ENCODE peak calls at places on chromosomes 3 and 15, in five cellular contexts. C, T, E, O and A are unnamed samples.

GRCh38 chr15:77753238-77753873 is 120.6 kb upstream of the LINGO1 start:
- DNase-seq in O (peak), T (no peak), E (no peak), C (no peak), A (no peak)

GRCh38 chr3:101065962-101066361 is 72.7 kb upstream of the ABI3BP start:
- DNase-seq in T (no peak), O (peak), C (no peak), E (peak), A (no peak)

GRCh38 chr15:96334017-96334704 is 3.7 kb downstream of the NR2F2 start:
- DNase-seq in C (no peak), O (peak), E (no peak), T (no peak), A (no peak)

GRCh38 chr3:25426408-25426807 is 1.7 kb upstream of the RARB start:
- DNase-seq in T (peak), E (no peak), O (peak), C (no peak), A (no peak)

GRCh38 chr3:69005071-69005816 is 8.2 kb downstream of the EOGT start:
- DNase-seq in E (no peak), O (no peak), T (no peak), C (no peak), A (no peak)

GRCh38 chr15:67818464-67818863 is 6.8 kb upstream of the SKOR1 start:
- DNase-seq in C (no peak), T (no peak), O (no peak), E (no peak), A (no peak)

GRCh38 chr3:129226374-129226773 is 23.0 kb upstream of the COPG1 start:
- DNase-seq in C (peak), O (peak), E (peak), T (peak), A (no peak)

GRCh38 chr15:75067123-75067854 is 43.9 kb downstream of the PPCDC start:
- DNase-seq in T (no peak), C (no peak), E (no peak), O (peak), A (peak)

GRCh38 chr15:64749999-64750657 is 25.3 kb downstream of the RBPMS2 start:
- DNase-seq in C (peak), O (no peak), E (no peak), T (peak), A (no peak)

GRCh38 chr15:62107561-62108110 is 40.9 kb downstream of the C2CD4A start:
- DNase-seq in E (no peak), C (no peak), T (no peak), O (no peak), A (no peak)

GRCh38 chr15:38652998-38653397 is 88.4 kb upstream of the RASGRP1 start:
- DNase-seq in O (no peak), T (no peak), E (no peak), C (no peak), A (no peak)

GRCh38 chr3:129001101-129001816 is at the start of gene EFCC1:
- DNase-seq in O (no peak), E (no peak), C (peak), T (peak), A (no peak)

GRCh38 chr3:24498391-24498790 is 3.7 kb upstream of the THRB start:
- DNase-seq in C (no peak), T (no peak), E (no peak), O (no peak), A (no peak)

GRCh38 chr3:13860001-13860400 is 19.9 kb downstream of the WNT7A start:
- DNase-seq in C (no peak), E (no peak), T (no peak), O (no peak), A (no peak)

GRCh38 chr3:55686720-55687254 is 199.7 kb upstream of the WNT5A start:
- DNase-seq in O (peak), T (no peak), C (no peak), E (no peak), A (no peak)

GRCh38 chr3:11642455-11643162 is 1.1 kb downstream of the VGLL4 start:
- DNase-seq in C (peak), T (peak), O (peak), E (peak), A (peak)

GRCh38 chr15:71708052-71708432 is 102.3 kb upstream of the NR2E3 start:
- DNase-seq in C (peak), O (no peak), T (peak), E (no peak), A (no peak)

GRCh38 chr3:44284949-44285348 is 43.3 kb downstream of the TOPAZ1 start:
- DNase-seq in T (no peak), C (no peak), O (no peak), E (no peak), A (no peak)

GRCh38 chr3:18423401-18424212 is 1.5 kb downstream of the SATB1 start:
- DNase-seq in C (peak), O (peak), T (peak), E (no peak), A (no peak)

GRCh38 chr3:16509721-16510619 is 3.5 kb downstream of the RFTN1 start:
- DNase-seq in E (no peak), T (no peak), C (no peak), O (no peak), A (no peak)

GRCh38 chr3:30871720-30872119 is 22.7 kb downstream of the GADL1 start:
- DNase-seq in O (no peak), C (no peak), E (no peak), T (no peak), A (no peak)

GRCh38 chr3:9270704-9271103 is 21.3 kb upstream of the SRGAP3 start:
- DNase-seq in T (no peak), O (no peak), C (no peak), E (no peak), A (no peak)

GRCh38 chr15:29921130-29921601 is 98.9 kb upstream of the TJP1 start:
- DNase-seq in O (no peak), E (no peak), C (no peak), T (no peak), A (peak)

GRCh38 chr3:120497813-120498212 is 47.0 kb upstream of the FSTL1 start:
- DNase-seq in O (peak), T (no peak), E (no peak), C (no peak), A (no peak)

GRCh38 chr3:50607271-50608091 is 4.1 kb downstream of the CISH start:
- DNase-seq in O (no peak), C (no peak), T (peak), E (no peak), A (no peak)

GRCh38 chr3:133492159-133492860 is 81.2 kb upstream of the CDV3 start:
- DNase-seq in O (no peak), C (no peak), E (no peak), T (no peak), A (no peak)

GRCh38 chr3:169879846-169880558 is 10.3 kb upstream of the LRRC31 start:
- DNase-seq in C (no peak), E (no peak), T (no peak), O (no peak), A (no peak)

GRCh38 chr15:79455361-79455760 is 23.2 kb downstream of the MINAR1 start:
- DNase-seq in O (no peak), C (no peak), T (no peak), E (no peak), A (no peak)

GRCh38 chr3:158108596-158108995 is 1.3 kb upstream of the RSRC1 start:
- DNase-seq in O (no peak), E (no peak), C (no peak), T (no peak), A (no peak)

DNA sequence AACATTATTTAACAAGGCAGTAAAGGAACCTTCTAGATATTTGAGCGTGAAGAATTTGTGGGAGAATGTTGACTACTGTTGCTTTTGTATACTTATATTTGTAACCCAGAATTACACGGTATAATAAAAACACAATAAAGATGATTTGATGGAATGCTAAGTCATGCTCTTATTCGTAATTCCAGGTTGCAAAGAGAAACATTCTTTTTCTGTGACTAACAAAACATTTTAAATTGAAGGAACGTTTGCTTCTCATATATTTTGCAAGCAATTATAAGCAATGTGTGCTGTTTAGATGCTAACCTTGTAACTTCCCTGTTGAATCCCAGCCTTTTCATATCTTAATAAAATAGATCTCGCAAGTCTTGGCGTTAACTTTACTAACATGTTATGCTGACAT is 124.4 kb upstream of the CGNL1 start:
- DNase-seq in O (peak), T (no peak), C (no peak), E (peak), A (no peak)
- TF ChIP-seq CTCF in O (no peak), T (no peak), C (no peak), E (no peak), A (no peak)

DNA sequence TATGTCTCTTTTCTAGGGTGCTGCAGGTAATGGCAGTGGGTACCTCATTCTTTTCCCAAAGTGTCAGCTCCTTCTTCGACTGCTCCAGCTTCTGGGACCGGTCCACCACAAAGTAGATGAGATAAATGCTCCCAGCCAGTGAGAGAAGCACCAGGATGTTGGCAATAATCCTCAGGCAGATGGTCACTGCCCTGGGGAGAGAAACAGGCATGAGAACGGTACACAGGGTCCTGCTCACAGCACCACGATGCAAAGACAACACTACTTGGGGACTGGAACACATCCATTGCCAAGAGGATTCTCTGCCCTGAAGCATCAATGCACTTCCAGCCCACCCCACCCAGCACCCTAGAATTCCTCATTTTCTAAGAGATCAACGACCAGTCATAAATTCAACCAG is 22.4 kb downstream of the TMC3 start:
- DNase-seq in C (no peak), O (no peak), E (no peak), T (no peak), A (no peak)
- TF ChIP-seq CTCF in C (no peak), O (no peak), E (no peak), T (no peak), A (no peak)

DNA sequence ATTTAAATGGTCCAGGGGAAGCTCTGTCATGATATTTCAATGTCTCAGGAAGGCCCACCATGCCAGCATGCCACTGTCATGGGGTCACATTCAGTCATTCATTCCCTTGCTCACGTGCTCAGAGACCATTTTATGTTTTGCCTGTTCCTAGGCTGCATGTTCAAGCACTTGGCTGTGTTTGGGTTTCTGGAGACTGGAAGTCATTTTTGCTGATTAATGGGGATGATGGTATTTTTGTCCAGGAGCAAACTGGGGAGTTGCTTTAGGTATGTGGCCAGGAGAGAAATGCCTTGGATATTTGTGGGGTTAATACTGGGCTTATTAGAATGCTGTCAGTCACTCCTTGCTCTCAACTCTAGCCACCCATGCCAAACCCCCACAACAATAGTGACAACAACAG is 303.5 kb downstream of the PTPRG start:
- DNase-seq in T (no peak), C (no peak), E (no peak), O (peak), A (no peak)
- TF ChIP-seq CTCF in T (no peak), C (no peak), E (no peak), O (no peak), A (no peak)

GRCh38 chr15:76647612-76648011 is 257.5 kb downstream of the SCAPER start:
- DNase-seq in O (no peak), C (no peak), T (no peak), E (no peak), A (no peak)

GRCh38 chr15:76642671-76643070 is 262.5 kb downstream of the SCAPER start:
- DNase-seq in C (no peak), T (no peak), O (no peak), E (no peak), A (no peak)
- TF ChIP-seq CTCF in C (no peak), T (peak), O (peak), E (peak), A (peak)

GRCh38 chr3:71512000-71512399 is 71.5 kb downstream of the FOXP1 start:
- DNase-seq in C (no peak), T (no peak), O (no peak), E (no peak), A (no peak)
- TF ChIP-seq CTCF in C (no peak), T (no peak), O (no peak), E (no peak), A (no peak)

GRCh38 chr3:156341831-156342416 is 213.0 kb downstream of the SSR3 start:
- DNase-seq in O (no peak), T (no peak), E (no peak), C (no peak), A (no peak)
- TF ChIP-seq CTCF in O (no peak), T (no peak), E (no peak), C (no peak), A (no peak)

DNA sequence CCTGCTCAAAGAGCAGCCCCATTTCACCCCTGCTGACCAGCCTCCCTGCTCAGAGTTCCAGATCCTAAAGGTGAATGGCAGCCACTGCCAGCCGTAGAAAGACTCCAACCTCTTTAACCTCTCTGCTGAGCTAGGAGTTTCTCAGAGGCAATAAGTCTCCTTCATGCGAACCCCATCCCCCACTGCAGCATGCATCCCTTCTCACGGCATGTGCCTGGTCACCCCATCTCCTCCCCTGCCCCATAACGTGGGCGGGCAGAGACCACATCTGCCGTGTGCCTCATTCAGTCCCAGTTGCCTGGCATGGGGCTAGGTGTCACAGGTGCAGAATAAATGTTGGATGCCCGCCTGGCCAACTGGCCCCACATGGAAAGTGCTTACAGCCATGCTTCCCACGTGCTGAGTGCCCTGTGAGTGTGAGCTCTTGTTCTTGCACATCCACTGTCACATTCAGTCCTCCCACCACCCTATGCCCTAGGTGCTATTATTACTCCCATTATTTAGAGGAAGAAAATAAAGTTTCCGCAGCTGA is 43.5 kb upstream of the NTRK3 start:
- DNase-seq in C (no peak), E (no peak), O (no peak), T (no peak), A (no peak)
- TF ChIP-seq CTCF in C (no peak), E (no peak), O (no peak), T (no peak), A (no peak)

GRCh38 chr15:83444936-83445335 is 2.2 kb upstream of the SH3GL3 start:
- DNase-seq in E (no peak), C (no peak), O (no peak), T (no peak), A (no peak)

GRCh38 chr15:83446417-83446816 is 724 bp upstream of the SH3GL3 start:
- DNase-seq in C (no peak), E (no peak), O (no peak), T (no peak), A (no peak)

GRCh38 chr15:83449250-83449671 is 2.1 kb downstream of the SH3GL3 start:
- DNase-seq in T (no peak), E (no peak), C (no peak), O (no peak), A (no peak)

GRCh38 chr15:83445653-83446052 is 1.5 kb upstream of the SH3GL3 start:
- DNase-seq in C (no peak), O (no peak), T (no peak), E (no peak), A (no peak)

DNA sequence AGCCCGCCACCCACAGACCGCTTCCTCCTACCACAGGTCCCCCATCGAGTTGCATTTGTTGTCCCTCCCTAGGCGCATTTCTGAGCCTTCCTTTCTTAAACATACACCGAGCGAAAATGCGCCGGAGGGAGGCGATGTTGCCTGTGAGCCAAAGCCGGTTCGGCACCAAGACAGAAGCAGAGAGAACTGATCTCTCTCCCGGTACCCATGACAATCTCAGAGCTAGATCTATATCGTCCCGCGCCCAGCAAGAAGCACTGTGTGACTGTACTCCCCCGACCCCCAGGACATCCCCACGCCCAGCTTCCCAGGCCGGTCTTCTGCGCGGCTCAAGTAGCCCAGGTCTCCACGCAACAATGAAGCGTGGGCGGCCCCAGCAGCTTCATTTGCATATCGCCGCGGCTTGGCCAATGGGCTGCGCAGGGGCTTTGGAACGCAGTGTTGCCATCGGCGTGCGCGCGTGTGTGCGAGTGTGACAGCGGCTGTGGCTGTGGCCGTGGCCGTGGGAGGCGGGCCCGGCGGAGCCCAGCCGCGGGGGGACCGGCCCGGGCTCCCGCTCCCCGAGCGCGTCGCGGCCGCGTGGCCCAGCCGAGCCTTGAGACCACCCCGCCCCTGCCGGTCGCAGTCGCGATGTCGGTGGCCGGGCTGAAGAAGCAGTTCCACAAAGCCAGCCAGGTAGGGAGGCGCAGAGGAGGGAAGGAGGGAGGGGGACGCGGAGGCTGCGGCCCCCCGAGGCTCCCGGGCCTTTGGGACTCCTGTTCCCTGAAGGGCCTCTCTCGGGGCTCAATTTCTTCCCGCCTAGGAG is at the start of gene SH3GL3:
- DNase-seq in C (peak), O (peak), E (no peak), T (peak), A (peak)
- TF ChIP-seq CTCF in C (no peak), O (peak), E (peak), T (peak), A (peak)